ENCODE peak calls at places on chromosome 13, in four cellular contexts. F is neural progenitor cell, Z is HCT116, D is HepG2. L is an unnamed sample. For H3K9me3 and H3K36me3, the result is how much of the 10 kb centered on the place peaks cover.

GRCh38 chr13:89061821-89062220 is 1390.7 kb downstream of the SLITRK5 start:
- DNase-seq in F (peak), Z (no peak), D (peak), L (peak)

GRCh38 chr13:84553252-84553651 is 671.0 kb upstream of the SLITRK1 start:
- DNase-seq in F (no peak), Z (no peak), D (no peak), L (no peak)

GRCh38 chr13:67619987-67620386 is 389.9 kb upstream of the PCDH9 start:
- DNase-seq in F (no peak), Z (no peak), D (no peak), L (no peak)

GRCh38 chr13:43054803-43055802 is 31.7 kb downstream of the DNAJC15 start:
- DNase-seq in F (peak), Z (no peak), D (peak), L (peak)

GRCh38 chr13:65378943-65379519 is 1851.1 kb downstream of the PCDH9 start:
- DNase-seq in F (peak), Z (peak), D (no peak), L (no peak)

GRCh38 chr13:113938246-113938645 is 35.6 kb downstream of the C13orf46 start:
- DNase-seq in F (no peak), Z (no peak), D (no peak), L (no peak)

GRCh38 chr13:102940143-102940542 is 94.3 kb downstream of the ERCC5 start:
- DNase-seq in F (no peak), Z (no peak), D (no peak), L (no peak)

GRCh38 chr13:95124959-95125358 is 176.3 kb downstream of the ABCC4 start:
- DNase-seq in F (no peak), Z (no peak), D (no peak), L (no peak)

GRCh38 chr13:112967666-112968379 is 1.2 kb upstream of the MCF2L start:
- DNase-seq in F (peak), Z (no peak), D (no peak), L (no peak)

GRCh38 chr13:102658678-102659077 is 36.2 kb downstream of the METTL21C start:
- DNase-seq in F (no peak), Z (no peak), D (no peak), L (no peak)

GRCh38 chr13:27551563-27551962 is 68.8 kb downstream of the LNX2 start:
- DNase-seq in F (no peak), Z (no peak), D (no peak), L (no peak)

GRCh38 chr13:77544365-77544764 is 8.9 kb downstream of the SCEL start:
- DNase-seq in F (no peak), Z (no peak), D (no peak), L (peak)

GRCh38 chr13:58397596-58398387 is 766.2 kb downstream of the PCDH17 start:
- DNase-seq in F (peak), Z (no peak), D (no peak), L (no peak)

GRCh38 chr13:33992891-33993336 is 175.0 kb downstream of the RFC3 start:
- DNase-seq in F (no peak), Z (no peak), D (peak), L (no peak)

GRCh38 chr13:32408296-32408998 is 19.5 kb downstream of the N4BP2L1 start:
- DNase-seq in F (no peak), Z (no peak), D (no peak), L (no peak)

GRCh38 chr13:95059306-95059705 is 241.9 kb downstream of the ABCC4 start:
- DNase-seq in F (peak), Z (no peak), D (no peak), L (no peak)

GRCh38 chr13:99956473-99957349 is 14.9 kb downstream of the ZIC5 start:
- DNase-seq in F (peak), Z (no peak), D (peak), L (no peak)

GRCh38 chr13:106477303-106477702 is 58.2 kb downstream of the EFNB2 start:
- DNase-seq in F (no peak), Z (no peak), D (no peak), L (peak)

GRCh38 chr13:51912511-51913225 is 50.9 kb downstream of the CCDC70 start:
- DNase-seq in F (no peak), Z (no peak), D (no peak), L (no peak)

GRCh38 chr13:32838985-32839384 is 177.2 kb upstream of the KL start:
- DNase-seq in F (no peak), Z (no peak), D (peak), L (no peak)

GRCh38 chr13:35630551-35631275 is 154.2 kb upstream of the MAB21L1 start:
- DNase-seq in F (peak), Z (peak), D (peak), L (no peak)

GRCh38 chr13:80463673-80464352 is 122.9 kb upstream of the SPRY2 start:
- DNase-seq in F (no peak), Z (no peak), D (no peak), L (no peak)

GRCh38 chr13:35552172-35552844 is 75.8 kb upstream of the MAB21L1 start:
- DNase-seq in F (no peak), Z (no peak), D (no peak), L (no peak)

GRCh38 chr13:35499131-35500051 is 22.9 kb upstream of the MAB21L1 start:
- DNase-seq in F (peak), Z (no peak), D (no peak), L (no peak)

GRCh38 chr13:28597641-28598040 is 61.3 kb upstream of the POMP start:
- DNase-seq in F (no peak), Z (no peak), D (no peak), L (no peak)

GRCh38 chr13:113595131-113595530 is 10.6 kb downstream of the TFDP1 start:
- DNase-seq in F (no peak), Z (no peak), D (no peak), L (no peak)

GRCh38 chr13:80336335-80336734 is 4.6 kb downstream of the SPRY2 start:
- DNase-seq in F (no peak), Z (no peak), D (no peak), L (no peak)

DNA sequence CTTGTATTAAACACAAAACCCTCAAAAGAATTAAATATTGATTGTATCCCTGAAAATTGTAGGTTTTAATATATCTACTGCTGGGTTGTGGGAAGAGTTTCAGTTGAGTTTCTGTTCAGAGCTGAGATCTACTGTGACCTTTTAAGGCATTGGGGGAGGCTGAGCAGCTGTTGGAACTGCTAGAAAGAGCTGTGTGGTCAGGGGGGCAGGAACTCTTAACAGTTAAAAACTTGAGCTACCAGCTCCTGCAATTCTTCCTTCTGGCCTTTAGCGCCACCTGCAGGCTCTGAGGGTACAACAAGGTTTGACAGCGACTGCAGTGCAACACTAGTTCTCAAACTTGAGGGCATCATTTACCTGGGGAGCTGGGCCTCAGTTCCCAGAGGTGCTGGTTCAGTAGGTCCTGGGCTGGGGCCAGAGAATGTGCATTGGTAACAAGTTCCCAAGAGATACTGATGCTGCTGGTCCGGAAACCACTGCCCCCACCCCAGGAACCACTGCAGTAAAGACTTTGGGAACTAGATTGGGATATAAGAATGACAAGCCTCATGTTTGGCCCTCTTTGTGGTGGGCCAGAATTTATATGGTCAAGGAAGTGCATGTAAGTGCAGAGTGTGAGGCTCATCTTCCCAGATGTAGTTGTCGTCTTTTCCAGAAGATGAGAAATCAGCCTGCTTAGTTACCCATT is 2.5 kb downstream of the RNASEH2B start:
- DNase-seq in F (peak), Z (peak), D (peak), L (peak)
- H3K9ac ChIP-seq in F (no peak), Z (peak), D (no peak), L (no peak)

GRCh38 chr13:110936519-110936918 is 21.6 kb upstream of the ANKRD10 start:
- DNase-seq in F (no peak), Z (no peak), D (no peak), L (no peak)

GRCh38 chr13:110929104-110929777 is 14.4 kb upstream of the ANKRD10 start:
- DNase-seq in F (no peak), Z (no peak), D (no peak), L (no peak)

GRCh38 chr13:110937511-110938303 is 22.8 kb upstream of the ANKRD10 start:
- DNase-seq in F (no peak), Z (no peak), D (no peak), L (no peak)

DNA sequence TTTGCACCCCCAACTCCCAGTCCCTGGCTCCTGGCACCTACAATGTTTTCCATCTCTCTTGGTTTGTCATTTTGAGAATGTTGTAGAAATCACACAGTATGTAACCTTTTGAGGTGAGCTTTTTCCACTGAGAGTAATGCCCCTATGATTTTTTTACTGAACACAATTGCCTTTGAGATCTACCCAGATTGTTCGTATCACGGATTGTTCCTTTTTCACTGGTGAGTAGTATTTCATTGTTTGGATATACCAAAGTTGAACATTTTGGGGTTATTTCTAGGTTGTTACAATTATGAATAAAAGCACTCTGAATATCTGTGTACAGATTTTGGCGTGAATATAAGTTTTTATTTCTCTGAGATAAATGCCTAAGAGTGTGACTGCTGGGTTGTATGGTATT is 17.7 kb upstream of the ANKRD10 start:
- DNase-seq in F (no peak), Z (no peak), D (no peak), L (no peak)
- H3K9me3 ChIP-seq in F (under half), Z (under half), D (under half), L (under half)

GRCh38 chr13:110463876-110464510 is 97.5 kb downstream of the RAB20 start:
- DNase-seq in F (no peak), Z (no peak), D (no peak), L (no peak)
- H3K36me3 ChIP-seq in F (under half), Z (under half), D (under half), L (under half)

DNA sequence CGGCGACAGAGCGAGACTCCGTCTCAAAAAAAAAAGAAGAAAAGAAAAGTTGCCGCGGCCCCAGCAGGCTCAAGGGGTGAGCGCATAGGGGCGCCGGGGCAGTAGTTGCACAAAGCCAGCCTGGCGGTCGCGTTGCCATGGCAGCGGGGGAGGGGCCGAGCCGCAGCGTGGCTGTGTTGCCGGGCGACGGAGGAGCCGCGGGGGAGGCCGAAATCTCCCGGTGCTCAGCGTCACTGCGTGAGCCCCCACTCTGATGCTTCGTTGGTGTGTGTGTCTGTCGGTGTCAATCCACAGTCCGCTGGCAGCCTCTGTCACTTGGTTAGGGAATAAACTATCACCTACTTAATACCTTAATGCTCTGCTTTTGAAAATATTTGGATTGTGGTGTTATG is 82.9 kb upstream of the C1QTNF9B start:
- DNase-seq in F (peak), Z (no peak), D (peak), L (peak)
- H3K9ac ChIP-seq in F (no peak), Z (no peak), D (no peak), L (peak)

GRCh38 chr13:75801388-75801787 is 165.3 kb downstream of the LMO7 start:
- DNase-seq in F (no peak), Z (no peak), D (no peak), L (no peak)
- H3K9me3 ChIP-seq in F (under half), Z (under half), D (under half), L (under half)

DNA sequence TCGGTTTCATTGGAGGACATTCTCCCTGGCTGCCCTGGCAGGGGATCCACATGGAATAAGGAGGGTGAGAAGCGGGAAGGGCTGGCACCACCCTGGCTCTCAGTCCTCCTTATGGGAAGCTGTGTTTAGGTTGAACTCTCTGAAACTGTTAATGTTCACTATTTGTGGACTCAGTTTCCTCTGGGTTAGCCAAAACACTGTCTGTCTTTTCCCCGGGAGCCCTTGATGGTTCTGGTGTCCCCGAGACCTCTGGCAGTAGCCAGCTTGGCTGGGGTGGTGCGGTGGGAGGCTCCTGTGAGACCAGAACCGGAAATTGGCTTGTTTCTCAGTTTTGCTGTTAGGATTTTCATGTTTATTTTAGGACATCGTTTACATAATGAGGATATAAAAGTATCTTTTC is 48.3 kb upstream of the TEX29 start:
- DNase-seq in F (no peak), Z (no peak), D (no peak), L (no peak)
- H3K36me3 ChIP-seq in F (under half), Z (under half), D (under half), L (under half)

DNA sequence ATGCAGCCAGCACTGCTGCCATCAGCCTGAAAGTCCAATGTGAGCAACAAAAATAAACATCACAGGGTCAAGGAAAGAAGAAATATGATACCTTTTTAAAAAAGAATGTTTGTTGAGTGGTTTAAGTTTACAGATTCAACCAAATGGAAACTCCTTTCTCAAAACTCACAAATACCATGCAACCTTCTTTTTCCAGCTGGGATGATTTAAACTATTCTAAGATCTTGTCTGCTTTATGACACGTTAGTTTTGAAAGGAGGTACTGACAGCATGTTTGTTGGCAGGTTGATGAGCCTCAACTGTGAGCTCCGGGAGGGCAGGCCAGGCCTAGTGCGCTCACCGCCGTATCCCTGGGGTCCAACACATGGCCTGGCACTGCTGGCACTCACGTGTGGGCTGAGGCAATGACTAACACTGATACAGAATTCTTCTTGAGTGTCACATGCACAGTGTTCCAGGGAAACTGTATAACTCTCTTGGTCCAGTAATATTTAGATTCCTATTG is 46.7 kb downstream of the LATS2 start:
- DNase-seq in F (no peak), Z (no peak), D (peak), L (no peak)
- H3K9ac ChIP-seq in F (no peak), Z (no peak), D (peak), L (no peak)

GRCh38 chr13:86051134-86052103 is 252.2 kb upstream of the SLITRK6 start:
- DNase-seq in F (no peak), Z (no peak), D (no peak), L (no peak)

GRCh38 chr13:86052141-86052540 is 252.9 kb upstream of the SLITRK6 start:
- DNase-seq in F (no peak), Z (no peak), D (no peak), L (no peak)
- H3K9me3 ChIP-seq in F (under half), Z (under half), D (under half), L (under half)

DNA sequence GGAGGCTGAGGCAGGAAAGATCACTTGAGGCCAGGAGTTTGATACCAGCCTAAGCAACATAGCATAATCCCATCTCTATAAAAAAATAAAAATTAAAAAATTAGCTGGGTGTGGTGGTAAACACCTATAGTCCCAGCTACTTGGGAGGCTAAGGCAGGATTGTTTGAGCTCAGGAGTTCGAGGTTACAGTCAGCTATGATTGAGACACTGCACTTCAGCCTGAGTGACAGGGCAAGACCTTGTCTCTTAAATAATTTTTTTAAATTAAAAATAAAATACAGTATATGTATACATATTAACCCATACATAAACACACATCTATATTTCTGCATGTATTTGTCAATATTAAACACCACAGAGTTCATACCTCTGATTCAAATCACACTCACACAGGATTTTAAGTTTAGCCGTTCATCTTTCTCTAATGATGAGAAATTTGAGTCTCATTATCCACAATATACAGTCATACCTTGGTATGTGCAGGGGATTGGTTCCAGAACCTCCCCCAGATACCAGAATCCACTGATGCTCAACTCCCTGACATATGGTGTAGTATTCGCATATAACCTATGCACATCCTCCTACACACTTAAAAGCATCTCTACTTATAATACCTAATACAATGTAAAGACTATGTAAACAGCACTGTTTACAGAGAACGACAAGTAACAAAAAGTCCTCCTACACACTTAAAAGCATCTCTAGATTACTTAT is 44.7 kb downstream of the PSPC1 start:
- DNase-seq in F (no peak), Z (no peak), D (no peak), L (no peak)
- H3K36me3 ChIP-seq in F (under half), Z (under half), D (under half), L (under half)